ENCODE peak calls at places on chromosomes 13 and 19, in nine cellular contexts. O is HTR-8/SVneo; Z is foreskin fibroblast; Q is dorsolateral prefrontal cortex; B is stimulated activated CD4-positive, alpha-beta T cell treated with anti-CD3 and anti-CD28 coated beads, TNF-alpha, amount 100 ng/mL, for 48 hours; T is M059J; I is RWPE1; L is NCI-H774; Y is tibial nerve. U is an unnamed sample.

GRCh38 chr19:45423589-45424190 is at the start of gene ERCC1:
- DNase-seq in O (peak), Y (peak), I (peak), B (peak), Q (peak), Z (peak), T (peak), L (peak), U (peak)

GRCh38 chr13:95354680-95355487 is 53.6 kb upstream of the ABCC4 start:
- DNase-seq in O (no peak), T (no peak), B (no peak), Q (no peak), I (no peak), L (no peak), Z (no peak), Y (no peak), U (no peak)

GRCh38 chr13:93268327-93269028 is 41.9 kb downstream of the GPC6 start:
- DNase-seq in I (no peak), Z (no peak), T (no peak), L (no peak), Y (no peak), B (no peak), O (no peak), Q (no peak), U (no peak)

GRCh38 chr19:1233361-1233667 is 4.5 kb downstream of the CBARP start:
- DNase-seq in I (no peak), Y (no peak), L (no peak), Q (no peak), T (no peak), O (no peak), Z (no peak), B (no peak), U (no peak)

GRCh38 chr19:5265260-5265659 is 75.4 kb downstream of the PTPRS start:
- DNase-seq in Z (no peak), L (no peak), O (no peak), T (no peak), Y (no peak), I (no peak), B (no peak), Q (no peak), U (no peak)

GRCh38 chr19:47471733-47472457 is at the start of gene SLC8A2:
- DNase-seq in B (peak), Q (peak), T (peak), I (peak), Z (peak), Y (no peak), O (peak), L (peak), U (peak)

GRCh38 chr19:44685877-44686276 is 13.1 kb upstream of the CEACAM16 start:
- DNase-seq in Y (no peak), L (no peak), O (no peak), B (no peak), Z (peak), T (peak), I (no peak), Q (no peak), U (no peak)

GRCh38 chr13:19681517-19681916 is 48.1 kb downstream of the MPHOSPH8 start:
- DNase-seq in B (no peak), L (no peak), O (no peak), Q (no peak), Z (no peak), I (no peak), Y (no peak), T (no peak), U (no peak)

GRCh38 chr19:29687244-29687896 is 22.1 kb downstream of the PLEKHF1 start:
- DNase-seq in Y (peak), T (peak), Q (no peak), L (no peak), O (peak), B (peak), Z (peak), I (peak), U (no peak)

GRCh38 chr13:46198794-46199193 is 12.9 kb upstream of the LRRC63 start:
- DNase-seq in Y (no peak), Z (no peak), T (no peak), O (no peak), B (no peak), L (no peak), I (no peak), Q (no peak), U (no peak)

GRCh38 chr19:29491995-29492577 is 33.7 kb upstream of the VSTM2B start:
- DNase-seq in T (no peak), O (no peak), Z (no peak), L (no peak), Q (peak), B (no peak), Y (no peak), I (no peak), U (no peak)

GRCh38 chr13:20320885-20321284 is 88.8 kb upstream of the GJB6 start:
- DNase-seq in Y (no peak), I (no peak), L (no peak), Z (no peak), O (no peak), T (no peak), Q (no peak), B (no peak), U (no peak)

GRCh38 chr19:28999733-29000433 is 213.1 kb downstream of the UQCRFS1 start:
- DNase-seq in I (no peak), T (no peak), O (no peak), Y (no peak), Z (no peak), B (no peak), L (no peak), Q (no peak), U (no peak)

GRCh38 chr19:2469102-2469914 is 6.6 kb upstream of the GADD45B start:
- DNase-seq in I (no peak), L (no peak), Z (peak), Q (no peak), T (peak), Y (no peak), O (peak), B (no peak), U (no peak)

GRCh38 chr19:13995017-13995728 is 10.9 kb downstream of the RFX1 start:
- DNase-seq in Z (peak), T (no peak), I (no peak), Q (no peak), B (no peak), L (no peak), O (no peak), Y (no peak), U (no peak)

GRCh38 chr19:9986787-9987281 is 23.5 kb downstream of the COL5A3 start:
- DNase-seq in L (no peak), Z (peak), B (no peak), Q (no peak), I (no peak), T (no peak), O (no peak), Y (peak), U (no peak)

GRCh38 chr19:28217064-28217463 is 995.9 kb downstream of the UQCRFS1 start:
- DNase-seq in L (no peak), Z (no peak), Y (no peak), T (no peak), B (no peak), Q (no peak), O (no peak), I (no peak), U (no peak)

GRCh38 chr13:98451676-98452105 is 125.2 kb downstream of the STK24 start:
- DNase-seq in Q (no peak), Y (peak), I (no peak), B (no peak), O (no peak), L (no peak), Z (no peak), T (no peak), U (no peak)

GRCh38 chr19:4014541-4015491 is 7.3 kb downstream of the PIAS4 start:
- DNase-seq in Y (no peak), L (no peak), T (no peak), Q (no peak), Z (no peak), O (no peak), B (no peak), I (no peak), U (no peak)

GRCh38 chr13:30572859-30573275 is 44.9 kb upstream of the USPL1 start:
- DNase-seq in B (no peak), I (peak), Z (peak), O (no peak), L (no peak), Q (no peak), Y (no peak), T (peak), U (no peak)

GRCh38 chr13:98172570-98173405 is 4.3 kb downstream of the RNF113B start:
- DNase-seq in L (no peak), I (no peak), O (no peak), Y (no peak), B (no peak), Q (no peak), T (no peak), Z (peak), U (peak)

GRCh38 chr13:100673831-100674362 is 698 bp downstream of the TMTC4 start:
- DNase-seq in Q (peak), Z (peak), T (peak), I (peak), L (no peak), O (peak), B (no peak), Y (peak), U (no peak)

GRCh38 chr19:3849092-3849491 is 19.7 kb downstream of the ZFR2 start:
- DNase-seq in I (peak), Q (no peak), B (no peak), O (peak), Z (peak), Y (no peak), L (no peak), T (peak), U (no peak)

GRCh38 chr13:21338651-21339278 is 120.3 kb downstream of the ZDHHC20 start:
- DNase-seq in Z (no peak), B (no peak), Y (no peak), L (peak), Q (no peak), T (no peak), I (no peak), O (no peak), U (peak)

GRCh38 chr13:73417012-73417615 is 358.3 kb downstream of the KLF5 start:
- DNase-seq in Y (no peak), L (no peak), I (no peak), Z (no peak), B (no peak), O (no peak), T (peak), Q (no peak), U (no peak)